ENCODE peak calls at places on chromosome 17, in six cellular contexts. P is left lobe of liver, V is hypothalamus, Q is aorta, X is AG10803, K is NCI-H1930. R is an unnamed sample.

GRCh38 chr17:1834378-1835149 is 4.8 kb downstream of the RPA1 start:
- DNase-seq in V (no peak), P (no peak), X (no peak), K (no peak), Q (no peak), R (no peak)

GRCh38 chr17:66904760-66905637 is 59.5 kb upstream of the CACNG4 start:
- DNase-seq in P (no peak), V (no peak), Q (no peak), X (peak), K (no peak), R (no peak)

GRCh38 chr17:65696739-65697394 is 135.4 kb upstream of the AXIN2 start:
- DNase-seq in X (peak), K (no peak), Q (no peak), P (no peak), V (no peak), R (no peak)

GRCh38 chr17:386145-386876 is 33.7 kb upstream of the RPH3AL start:
- DNase-seq in X (peak), P (peak), Q (peak), K (peak), V (peak), R (no peak)

GRCh38 chr17:3415610-3416009 is 4.4 kb downstream of the OR3A3 start:
- DNase-seq in Q (no peak), X (no peak), P (no peak), K (no peak), V (no peak), R (no peak)

GRCh38 chr17:17523001-17523713 is 27.0 kb upstream of the RASD1 start:
- DNase-seq in X (no peak), P (no peak), V (no peak), K (no peak), Q (no peak), R (no peak)

GRCh38 chr17:74770498-74771318 is 5.4 kb downstream of the NAT9 start:
- DNase-seq in K (no peak), Q (peak), P (peak), X (no peak), V (peak), R (no peak)

GRCh38 chr17:64786337-64786736 is 124.2 kb upstream of the SMURF2 start:
- DNase-seq in P (no peak), V (no peak), X (no peak), K (no peak), Q (peak), R (no peak)

GRCh38 chr17:67442787-67443624 is 65.9 kb downstream of the PITPNC1 start:
- DNase-seq in P (peak), V (no peak), K (no peak), Q (peak), X (no peak), R (no peak)

GRCh38 chr17:45325810-45326209 is 9.0 kb upstream of the MAP3K14 start:
- DNase-seq in Q (no peak), K (no peak), P (no peak), X (no peak), V (no peak), R (no peak)

GRCh38 chr17:49989518-49989880 is 5.5 kb downstream of the DLX3 start:
- DNase-seq in K (no peak), V (no peak), Q (peak), X (no peak), P (no peak), R (no peak)

GRCh38 chr17:48814504-48814903 is 2.5 kb downstream of the TTLL6 start:
- DNase-seq in K (no peak), X (peak), P (no peak), Q (no peak), V (peak), R (no peak)

GRCh38 chr17:34816806-34817205 is 144.5 kb downstream of the CCT6B start:
- DNase-seq in K (no peak), V (no peak), P (no peak), X (no peak), Q (no peak), R (no peak)

GRCh38 chr17:5662409-5663150 is 78.3 kb upstream of the NLRP1 start:
- DNase-seq in V (no peak), X (no peak), Q (no peak), K (no peak), P (no peak), R (no peak)

GRCh38 chr17:28216528-28216927 is 102.5 kb upstream of the TMEM97 start:
- DNase-seq in K (no peak), V (no peak), X (peak), P (no peak), Q (no peak), R (no peak)

GRCh38 chr17:5676012-5676411 is 91.7 kb upstream of the NLRP1 start:
- DNase-seq in Q (no peak), X (peak), P (no peak), K (no peak), V (no peak), R (no peak)

GRCh38 chr17:73879987-73880386 is 235.7 kb upstream of the SDK2 start:
- DNase-seq in V (no peak), K (no peak), Q (no peak), X (no peak), P (no peak), R (no peak)

GRCh38 chr17:7914771-7915610 is 1.1 kb downstream of the RNF227 start:
- DNase-seq in K (no peak), P (no peak), X (peak), V (no peak), Q (no peak), R (no peak)

GRCh38 chr17:50274142-50274944 is at the start of gene TMEM92:
- DNase-seq in Q (no peak), K (no peak), V (no peak), P (peak), X (no peak), R (no peak)

GRCh38 chr17:8406174-8406573 is 8.5 kb upstream of the RNF222 start:
- DNase-seq in X (no peak), K (no peak), V (no peak), P (no peak), Q (no peak), R (no peak)

GRCh38 chr17:31327534-31328526 is 6.4 kb upstream of the EVI2A start:
- DNase-seq in P (no peak), Q (no peak), X (peak), V (no peak), K (no peak), R (no peak)

GRCh38 chr17:37043201-37043600 is 94.4 kb downstream of the AATF start:
- DNase-seq in X (no peak), Q (no peak), V (no peak), K (no peak), P (no peak), R (no peak)

GRCh38 chr17:61235001-61235820 is 164.4 kb upstream of the TBX2 start:
- DNase-seq in X (no peak), Q (no peak), V (no peak), K (no peak), P (no peak), R (no peak)

GRCh38 chr17:77772899-77773358 is 185.6 kb upstream of the TNRC6C start:
- DNase-seq in K (no peak), V (no peak), X (no peak), P (no peak), Q (no peak), R (no peak)

GRCh38 chr17:28547623-28548416 is 4.6 kb downstream of the UNC119 start:
- DNase-seq in V (peak), Q (peak), K (peak), X (peak), P (peak), R (no peak)

GRCh38 chr17:66755101-66755943 is 79.6 kb upstream of the CACNG5 start:
- DNase-seq in V (no peak), K (no peak), Q (no peak), X (no peak), P (no peak), R (no peak)

GRCh38 chr17:38749222-38750043 is 1.3 kb upstream of the PCGF2 start:
- DNase-seq in K (peak), X (peak), Q (peak), P (peak), V (peak), R (no peak)

GRCh38 chr17:75487351-75488070 is 27.8 kb downstream of the CASKIN2 start:
- DNase-seq in V (no peak), K (no peak), P (no peak), Q (no peak), X (no peak), R (no peak)

GRCh38 chr17:82848022-82848592 is 8.3 kb upstream of the ZNF750 start:
- DNase-seq in X (peak), P (no peak), K (no peak), V (no peak), Q (peak), R (no peak)

GRCh38 chr17:28426081-28426519 is 20.1 kb upstream of the SLC46A1 start:
- DNase-seq in K (no peak), Q (no peak), X (no peak), V (no peak), P (no peak), R (no peak)

GRCh38 chr17:59372138-59372751 is 40.8 kb downstream of the YPEL2 start:
- DNase-seq in V (no peak), X (peak), P (no peak), Q (no peak), K (no peak), R (no peak)

GRCh38 chr17:17361543-17362511 is 58.7 kb downstream of the NT5M start:
- DNase-seq in V (no peak), P (no peak), X (peak), Q (peak), K (no peak), R (no peak)

GRCh38 chr17:10725262-10725661 is 4.6 kb downstream of the TMEM220 start:
- DNase-seq in Q (no peak), K (no peak), V (no peak), P (peak), X (no peak), R (no peak)

GRCh38 chr17:44829558-44830358 is at the start of gene GJC1:
- DNase-seq in V (no peak), X (peak), K (peak), Q (peak), P (no peak), R (no peak)

GRCh38 chr17:61157246-61157887 is 242.3 kb upstream of the TBX2 start:
- DNase-seq in V (no peak), K (peak), Q (no peak), P (no peak), X (peak), R (no peak)

GRCh38 chr17:77258638-77259037 is 117.9 kb downstream of the SEC14L1 start:
- DNase-seq in K (no peak), V (no peak), X (no peak), Q (no peak), P (no peak), R (no peak)

GRCh38 chr17:21200590-21201301 is 13.2 kb downstream of the TMEM11 start:
- DNase-seq in V (no peak), X (no peak), Q (no peak), P (no peak), K (no peak), R (no peak)